ENCODE peak calls at places on chromosomes 7 and 10, in eight cellular contexts. One of them, this sample, is unnamed.

GRCh38 chr10:68032113-68032512 is 43.0 kb downstream of the HERC4 start:
- DNase-seq in endothelial cell: no peak
- DNase-seq in EL: no peak
- DNase-seq in spleen: no peak
- DNase-seq in left cardiac atrium: no peak
- DNase-seq in fibroblast of lung: no peak
- DNase-seq in activated CD8-positive, alpha-beta memory T cell treated with anti-CD3 and anti-CD28 coated beads for 48 hours: no peak
- DNase-seq in DMS79 treated with DMSO at 0.1 percent for 48 hours: no peak
- DNase-seq in this sample: no peak

GRCh38 chr10:77974396-77975074 is 48.0 kb upstream of the DLG5 start:
- DNase-seq in endothelial cell: peak; percentile 58
- DNase-seq in EL: peak; percentile 25
- DNase-seq in spleen: no peak
- DNase-seq in left cardiac atrium: no peak
- DNase-seq in fibroblast of lung: peak; percentile 75
- DNase-seq in activated CD8-positive, alpha-beta memory T cell treated with anti-CD3 and anti-CD28 coated beads for 48 hours: no peak
- DNase-seq in DMS79 treated with DMSO at 0.1 percent for 48 hours: no peak
- DNase-seq in this sample: peak; percentile 63

GRCh38 chr7:115973381-115973780 is 57.2 kb downstream of the TFEC start:
- DNase-seq in endothelial cell: no peak
- DNase-seq in EL: no peak
- DNase-seq in spleen: no peak
- DNase-seq in left cardiac atrium: no peak
- DNase-seq in fibroblast of lung: no peak
- DNase-seq in activated CD8-positive, alpha-beta memory T cell treated with anti-CD3 and anti-CD28 coated beads for 48 hours: no peak
- DNase-seq in DMS79 treated with DMSO at 0.1 percent for 48 hours: no peak
- DNase-seq in this sample: no peak

GRCh38 chr7:117179701-117180100 is 143.2 kb downstream of the WNT2 start:
- DNase-seq in endothelial cell: no peak
- DNase-seq in EL: no peak
- DNase-seq in spleen: no peak
- DNase-seq in left cardiac atrium: no peak
- DNase-seq in fibroblast of lung: no peak
- DNase-seq in activated CD8-positive, alpha-beta memory T cell treated with anti-CD3 and anti-CD28 coated beads for 48 hours: no peak
- DNase-seq in DMS79 treated with DMSO at 0.1 percent for 48 hours: no peak
- DNase-seq in this sample: no peak

GRCh38 chr10:75049316-75050285 is 61.9 kb upstream of the SAMD8 start:
- DNase-seq in endothelial cell: no peak
- DNase-seq in EL: no peak
- DNase-seq in spleen: no peak
- DNase-seq in left cardiac atrium: no peak
- DNase-seq in fibroblast of lung: no peak
- DNase-seq in activated CD8-positive, alpha-beta memory T cell treated with anti-CD3 and anti-CD28 coated beads for 48 hours: no peak
- DNase-seq in DMS79 treated with DMSO at 0.1 percent for 48 hours: no peak
- DNase-seq in this sample: no peak

GRCh38 chr10:113499066-113499465 is 53.8 kb upstream of the HABP2 start:
- DNase-seq in endothelial cell: no peak
- DNase-seq in EL: no peak
- DNase-seq in spleen: no peak
- DNase-seq in left cardiac atrium: no peak
- DNase-seq in fibroblast of lung: no peak
- DNase-seq in activated CD8-positive, alpha-beta memory T cell treated with anti-CD3 and anti-CD28 coated beads for 48 hours: no peak
- DNase-seq in DMS79 treated with DMSO at 0.1 percent for 48 hours: peak; percentile 1
- DNase-seq in this sample: no peak

GRCh38 chr10:52883996-52884871 is 111.7 kb upstream of the MBL2 start:
- DNase-seq in endothelial cell: peak; percentile 54
- DNase-seq in EL: peak; percentile 55
- DNase-seq in spleen: no peak
- DNase-seq in left cardiac atrium: no peak
- DNase-seq in fibroblast of lung: peak; percentile 80
- DNase-seq in activated CD8-positive, alpha-beta memory T cell treated with anti-CD3 and anti-CD28 coated beads for 48 hours: no peak
- DNase-seq in DMS79 treated with DMSO at 0.1 percent for 48 hours: no peak
- DNase-seq in this sample: peak; percentile 71

GRCh38 chr7:34539003-34539402 is 119.0 kb upstream of the NPSR1 start:
- DNase-seq in endothelial cell: no peak
- DNase-seq in EL: no peak
- DNase-seq in spleen: no peak
- DNase-seq in left cardiac atrium: no peak
- DNase-seq in fibroblast of lung: no peak
- DNase-seq in activated CD8-positive, alpha-beta memory T cell treated with anti-CD3 and anti-CD28 coated beads for 48 hours: no peak
- DNase-seq in DMS79 treated with DMSO at 0.1 percent for 48 hours: no peak
- DNase-seq in this sample: no peak

GRCh38 chr10:45550903-45551302 is 121.7 kb downstream of the ZFAND4 start:
- DNase-seq in endothelial cell: no peak
- DNase-seq in EL: no peak
- DNase-seq in spleen: no peak
- DNase-seq in left cardiac atrium: no peak
- DNase-seq in fibroblast of lung: no peak
- DNase-seq in activated CD8-positive, alpha-beta memory T cell treated with anti-CD3 and anti-CD28 coated beads for 48 hours: no peak
- DNase-seq in DMS79 treated with DMSO at 0.1 percent for 48 hours: no peak
- DNase-seq in this sample: no peak

GRCh38 chr7:82050792-82051191 is 280.9 kb upstream of the HGF start:
- DNase-seq in endothelial cell: no peak
- DNase-seq in EL: peak; percentile 56
- DNase-seq in spleen: no peak
- DNase-seq in left cardiac atrium: no peak
- DNase-seq in fibroblast of lung: peak; percentile 64
- DNase-seq in activated CD8-positive, alpha-beta memory T cell treated with anti-CD3 and anti-CD28 coated beads for 48 hours: no peak
- DNase-seq in DMS79 treated with DMSO at 0.1 percent for 48 hours: no peak
- DNase-seq in this sample: peak; percentile 66

GRCh38 chr10:44817961-44818649 is 93.0 kb upstream of the TMEM72 start:
- DNase-seq in endothelial cell: no peak
- DNase-seq in EL: no peak
- DNase-seq in spleen: no peak
- DNase-seq in left cardiac atrium: no peak
- DNase-seq in fibroblast of lung: no peak
- DNase-seq in activated CD8-positive, alpha-beta memory T cell treated with anti-CD3 and anti-CD28 coated beads for 48 hours: no peak
- DNase-seq in DMS79 treated with DMSO at 0.1 percent for 48 hours: no peak
- DNase-seq in this sample: no peak

GRCh38 chr10:78194539-78195402 is 161.1 kb downstream of the RPS24 start:
- DNase-seq in endothelial cell: no peak
- DNase-seq in EL: peak; percentile 52
- DNase-seq in spleen: no peak
- DNase-seq in left cardiac atrium: no peak
- DNase-seq in fibroblast of lung: no peak
- DNase-seq in activated CD8-positive, alpha-beta memory T cell treated with anti-CD3 and anti-CD28 coated beads for 48 hours: no peak
- DNase-seq in DMS79 treated with DMSO at 0.1 percent for 48 hours: no peak
- DNase-seq in this sample: peak; percentile 17

GRCh38 chr10:79483299-79483698 is 29.0 kb upstream of the EIF5AL1 start:
- DNase-seq in endothelial cell: no peak
- DNase-seq in EL: no peak
- DNase-seq in spleen: no peak
- DNase-seq in left cardiac atrium: no peak
- DNase-seq in fibroblast of lung: no peak
- DNase-seq in activated CD8-positive, alpha-beta memory T cell treated with anti-CD3 and anti-CD28 coated beads for 48 hours: no peak
- DNase-seq in DMS79 treated with DMSO at 0.1 percent for 48 hours: no peak
- DNase-seq in this sample: no peak

GRCh38 chr10:85548038-85548437 is 818.6 kb downstream of the GRID1 start:
- DNase-seq in endothelial cell: peak; percentile 21
- DNase-seq in EL: no peak
- DNase-seq in spleen: no peak
- DNase-seq in left cardiac atrium: no peak
- DNase-seq in fibroblast of lung: peak; percentile 2
- DNase-seq in activated CD8-positive, alpha-beta memory T cell treated with anti-CD3 and anti-CD28 coated beads for 48 hours: no peak
- DNase-seq in DMS79 treated with DMSO at 0.1 percent for 48 hours: no peak
- DNase-seq in this sample: peak; percentile 58

GRCh38 chr7:44380831-44381493 is 55.6 kb upstream of the CAMK2B start:
- DNase-seq in endothelial cell: no peak
- DNase-seq in EL: peak; percentile 73
- DNase-seq in spleen: peak; percentile 64
- DNase-seq in left cardiac atrium: peak; percentile 20
- DNase-seq in fibroblast of lung: peak; percentile 49
- DNase-seq in activated CD8-positive, alpha-beta memory T cell treated with anti-CD3 and anti-CD28 coated beads for 48 hours: no peak
- DNase-seq in DMS79 treated with DMSO at 0.1 percent for 48 hours: no peak
- DNase-seq in this sample: peak; percentile 36

GRCh38 chr7:981793-982510 is 1.0 kb upstream of the CYP2W1 start:
- DNase-seq in endothelial cell: no peak
- DNase-seq in EL: no peak
- DNase-seq in spleen: no peak
- DNase-seq in left cardiac atrium: no peak
- DNase-seq in fibroblast of lung: no peak
- DNase-seq in activated CD8-positive, alpha-beta memory T cell treated with anti-CD3 and anti-CD28 coated beads for 48 hours: no peak
- DNase-seq in DMS79 treated with DMSO at 0.1 percent for 48 hours: peak; percentile 49
- DNase-seq in this sample: no peak

GRCh38 chr7:129829677-129830631 is 122.8 kb downstream of the UBE2H start:
- DNase-seq in endothelial cell: peak; percentile 60
- DNase-seq in EL: peak; percentile 72
- DNase-seq in spleen: peak; percentile 82
- DNase-seq in left cardiac atrium: peak; percentile 62
- DNase-seq in fibroblast of lung: peak; percentile 84
- DNase-seq in activated CD8-positive, alpha-beta memory T cell treated with anti-CD3 and anti-CD28 coated beads for 48 hours: no peak
- DNase-seq in DMS79 treated with DMSO at 0.1 percent for 48 hours: peak; percentile 91
- DNase-seq in this sample: peak; percentile 86

GRCh38 chr10:70232155-70232858 is 922 bp downstream of the PPA1 start:
- DNase-seq in endothelial cell: peak; percentile 12
- DNase-seq in EL: peak; percentile 68
- DNase-seq in spleen: peak; percentile 85
- DNase-seq in left cardiac atrium: peak; percentile 43
- DNase-seq in fibroblast of lung: peak; percentile 58
- DNase-seq in activated CD8-positive, alpha-beta memory T cell treated with anti-CD3 and anti-CD28 coated beads for 48 hours: peak; percentile 8
- DNase-seq in DMS79 treated with DMSO at 0.1 percent for 48 hours: peak; percentile 30
- DNase-seq in this sample: peak; percentile 45

GRCh38 chr7:158945514-158945913 is 89.2 kb downstream of the DYNC2I1 start:
- DNase-seq in endothelial cell: no peak
- DNase-seq in EL: no peak
- DNase-seq in spleen: no peak
- DNase-seq in left cardiac atrium: no peak
- DNase-seq in fibroblast of lung: no peak
- DNase-seq in activated CD8-positive, alpha-beta memory T cell treated with anti-CD3 and anti-CD28 coated beads for 48 hours: no peak
- DNase-seq in DMS79 treated with DMSO at 0.1 percent for 48 hours: no peak
- DNase-seq in this sample: no peak

GRCh38 chr7:101875215-101875846 is 57.9 kb downstream of the CUX1 start:
- DNase-seq in endothelial cell: no peak
- DNase-seq in EL: no peak
- DNase-seq in spleen: peak; percentile 17
- DNase-seq in left cardiac atrium: no peak
- DNase-seq in fibroblast of lung: no peak
- DNase-seq in activated CD8-positive, alpha-beta memory T cell treated with anti-CD3 and anti-CD28 coated beads for 48 hours: no peak
- DNase-seq in DMS79 treated with DMSO at 0.1 percent for 48 hours: no peak
- DNase-seq in this sample: no peak

GRCh38 chr10:88793747-88794299 is 8.7 kb upstream of the LIPM start:
- DNase-seq in endothelial cell: no peak
- DNase-seq in EL: peak; percentile 57
- DNase-seq in spleen: no peak
- DNase-seq in left cardiac atrium: no peak
- DNase-seq in fibroblast of lung: peak; percentile 66
- DNase-seq in activated CD8-positive, alpha-beta memory T cell treated with anti-CD3 and anti-CD28 coated beads for 48 hours: no peak
- DNase-seq in DMS79 treated with DMSO at 0.1 percent for 48 hours: no peak
- DNase-seq in this sample: peak; percentile 81

GRCh38 chr7:45215611-45216062 is 58.0 kb downstream of the RAMP3 start:
- DNase-seq in endothelial cell: no peak
- DNase-seq in EL: no peak
- DNase-seq in spleen: no peak
- DNase-seq in left cardiac atrium: no peak
- DNase-seq in fibroblast of lung: no peak
- DNase-seq in activated CD8-positive, alpha-beta memory T cell treated with anti-CD3 and anti-CD28 coated beads for 48 hours: no peak
- DNase-seq in DMS79 treated with DMSO at 0.1 percent for 48 hours: peak; percentile 18
- DNase-seq in this sample: no peak

GRCh38 chr10:100970076-100970913 is 991 bp downstream of the SEMA4G start:
- DNase-seq in endothelial cell: no peak
- DNase-seq in EL: no peak
- DNase-seq in spleen: peak; percentile 55
- DNase-seq in left cardiac atrium: no peak
- DNase-seq in fibroblast of lung: no peak
- DNase-seq in activated CD8-positive, alpha-beta memory T cell treated with anti-CD3 and anti-CD28 coated beads for 48 hours: no peak
- DNase-seq in DMS79 treated with DMSO at 0.1 percent for 48 hours: no peak
- DNase-seq in this sample: no peak

GRCh38 chr10:92544296-92544695 is 29.6 kb downstream of the IDE start:
- DNase-seq in endothelial cell: peak; percentile 5
- DNase-seq in EL: peak; percentile 49
- DNase-seq in spleen: no peak
- DNase-seq in left cardiac atrium: no peak
- DNase-seq in fibroblast of lung: no peak
- DNase-seq in activated CD8-positive, alpha-beta memory T cell treated with anti-CD3 and anti-CD28 coated beads for 48 hours: no peak
- DNase-seq in DMS79 treated with DMSO at 0.1 percent for 48 hours: peak; percentile 19
- DNase-seq in this sample: peak; percentile 6

GRCh38 chr7:87220734-87221215 is 1.2 kb upstream of the TMEM243 start:
- DNase-seq in endothelial cell: no peak
- DNase-seq in EL: peak; percentile 39
- DNase-seq in spleen: no peak
- DNase-seq in left cardiac atrium: no peak
- DNase-seq in fibroblast of lung: peak; percentile 12
- DNase-seq in activated CD8-positive, alpha-beta memory T cell treated with anti-CD3 and anti-CD28 coated beads for 48 hours: no peak
- DNase-seq in DMS79 treated with DMSO at 0.1 percent for 48 hours: peak; percentile 41
- DNase-seq in this sample: no peak

GRCh38 chr7:50502001-50502684 is 52.0 kb upstream of the FIGNL1 start:
- DNase-seq in endothelial cell: no peak
- DNase-seq in EL: peak; percentile 87
- DNase-seq in spleen: peak; percentile 53
- DNase-seq in left cardiac atrium: peak; percentile 76
- DNase-seq in fibroblast of lung: peak; percentile 100
- DNase-seq in activated CD8-positive, alpha-beta memory T cell treated with anti-CD3 and anti-CD28 coated beads for 48 hours: no peak
- DNase-seq in DMS79 treated with DMSO at 0.1 percent for 48 hours: no peak
- DNase-seq in this sample: peak; percentile 95

GRCh38 chr10:93894516-93895378 is 969 bp downstream of the SLC35G1 start:
- DNase-seq in endothelial cell: peak; percentile 6
- DNase-seq in EL: peak; percentile 35
- DNase-seq in spleen: no peak
- DNase-seq in left cardiac atrium: no peak
- DNase-seq in fibroblast of lung: peak; percentile 12
- DNase-seq in activated CD8-positive, alpha-beta memory T cell treated with anti-CD3 and anti-CD28 coated beads for 48 hours: no peak
- DNase-seq in DMS79 treated with DMSO at 0.1 percent for 48 hours: no peak
- DNase-seq in this sample: no peak

GRCh38 chr10:84715911-84716310 is 387.5 kb downstream of the CCSER2 start:
- DNase-seq in endothelial cell: peak; percentile 72
- DNase-seq in EL: peak; percentile 40
- DNase-seq in spleen: no peak
- DNase-seq in left cardiac atrium: no peak
- DNase-seq in fibroblast of lung: no peak
- DNase-seq in activated CD8-positive, alpha-beta memory T cell treated with anti-CD3 and anti-CD28 coated beads for 48 hours: no peak
- DNase-seq in DMS79 treated with DMSO at 0.1 percent for 48 hours: no peak
- DNase-seq in this sample: peak; percentile 1

GRCh38 chr7:153942036-153942435 is 110.2 kb upstream of the DPP6 start:
- DNase-seq in endothelial cell: no peak
- DNase-seq in EL: no peak
- DNase-seq in spleen: no peak
- DNase-seq in left cardiac atrium: no peak
- DNase-seq in fibroblast of lung: no peak
- DNase-seq in activated CD8-positive, alpha-beta memory T cell treated with anti-CD3 and anti-CD28 coated beads for 48 hours: no peak
- DNase-seq in DMS79 treated with DMSO at 0.1 percent for 48 hours: no peak
- DNase-seq in this sample: no peak

GRCh38 chr10:84842593-84842992 is 514.2 kb downstream of the CCSER2 start:
- DNase-seq in endothelial cell: no peak
- DNase-seq in EL: no peak
- DNase-seq in spleen: no peak
- DNase-seq in left cardiac atrium: no peak
- DNase-seq in fibroblast of lung: no peak
- DNase-seq in activated CD8-positive, alpha-beta memory T cell treated with anti-CD3 and anti-CD28 coated beads for 48 hours: no peak
- DNase-seq in DMS79 treated with DMSO at 0.1 percent for 48 hours: no peak
- DNase-seq in this sample: no peak